ENCODE peak calls at places on chromosome 16, in six cellular contexts. N is GM23338, C is pancreas, Z is lower lobe of right lung, R is cardiac muscle cell, W is left lung. K is an unnamed sample.
A peak's percentile ranks its signal among the peaks of the same experiment; 100 is the strongest.

GRCh38 chr16:49516382-49517036 is 142.9 kb downstream of the C16orf78 start:
- DNase-seq in W (no peak), C (no peak), Z (no peak), R (no peak), N (no peak), K (no peak)

GRCh38 chr16:80274576-80275191 is 266.1 kb upstream of the DYNLRB2 start:
- DNase-seq in W (no peak), N (no peak), Z (no peak), C (no peak), R (no peak), K (no peak)

GRCh38 chr16:27181020-27181419 is 22.3 kb upstream of the KDM8 start:
- DNase-seq in C (no peak), W (no peak), R (no peak), N (peak; percentile 45), Z (no peak), K (no peak)

GRCh38 chr16:23742761-23743160 is 12.1 kb upstream of the CHP2 start:
- DNase-seq in C (no peak), W (no peak), R (no peak), N (peak; percentile 72), Z (no peak), K (no peak)

GRCh38 chr16:20303012-20303411 is 24.3 kb downstream of the GP2 start:
- DNase-seq in Z (no peak), R (no peak), N (no peak), C (no peak), W (no peak), K (no peak)

GRCh38 chr16:89409161-89409711 is 81.1 kb downstream of the ANKRD11 start:
- DNase-seq in C (no peak), W (no peak), R (no peak), N (no peak), Z (no peak), K (no peak)

GRCh38 chr16:80618862-80619648 is 78.3 kb downstream of the DYNLRB2 start:
- DNase-seq in Z (no peak), W (no peak), R (no peak), C (no peak), N (no peak), K (no peak)

GRCh38 chr16:88938119-88938932 is 38.7 kb downstream of the CBFA2T3 start:
- DNase-seq in R (no peak), W (no peak), N (no peak), C (peak; percentile 34), Z (no peak), K (no peak)

GRCh38 chr16:52543654-52544053 is 3.3 kb downstream of the TOX3 start:
- DNase-seq in R (no peak), Z (no peak), W (no peak), N (no peak), C (no peak), K (no peak)

GRCh38 chr16:81697321-81697885 is 81.7 kb upstream of the PLCG2 start:
- DNase-seq in N (peak; percentile 81), C (peak; percentile 61), Z (no peak), R (peak; percentile 65), W (peak; percentile 85), K (no peak)

GRCh38 chr16:72549878-72550277 is 377.9 kb upstream of the PMFBP1 start:
- DNase-seq in R (no peak), W (no peak), N (no peak), Z (no peak), C (no peak), K (no peak)

GRCh38 chr16:86942469-86943175 is 364.3 kb downstream of the FOXL1 start:
- DNase-seq in Z (no peak), W (no peak), C (no peak), N (no peak), R (no peak), K (no peak)

GRCh38 chr16:88999457-89000206 is 22.6 kb upstream of the CBFA2T3 start:
- DNase-seq in Z (no peak), C (no peak), R (no peak), W (no peak), N (peak; percentile 84), K (no peak)

GRCh38 chr16:71205482-71206131 is 24.9 kb downstream of the HYDIN start:
- DNase-seq in W (no peak), Z (no peak), R (no peak), C (peak; percentile 56), N (no peak), K (no peak)

GRCh38 chr16:73019456-73020362 is 28.2 kb downstream of the ZFHX3 start:
- DNase-seq in W (no peak), Z (no peak), C (no peak), N (no peak), R (peak; percentile 44), K (no peak)

GRCh38 chr16:50547340-50547865 is 793 bp upstream of the NKD1 start:
- DNase-seq in C (peak; percentile 68), Z (peak; percentile 57), R (peak; percentile 46), W (peak; percentile 66), N (peak; percentile 61), K (no peak)

GRCh38 chr16:85735225-85735722 is 15.6 kb downstream of the C16orf74 start:
- DNase-seq in W (no peak), C (no peak), N (no peak), R (no peak), Z (no peak), K (no peak)

GRCh38 chr16:86576591-86577313 is 1.6 kb upstream of the FOXL1 start:
- DNase-seq in C (no peak), Z (no peak), R (no peak), N (peak; percentile 57), W (no peak), K (no peak)

GRCh38 chr16:81443688-81444447 is 740 bp upstream of the CMIP start:
- DNase-seq in N (peak; percentile 54), R (no peak), W (peak; percentile 89), Z (peak; percentile 67), C (peak; percentile 75), K (no peak)

GRCh38 chr16:78108451-78108850 is 9.0 kb downstream of the WWOX start:
- DNase-seq in R (no peak), W (no peak), N (no peak), C (no peak), Z (no peak), K (no peak)

GRCh38 chr16:30619207-30619606 is 9.0 kb upstream of the ZNF689 start:
- DNase-seq in W (no peak), R (no peak), N (no peak), C (no peak), Z (no peak), K (no peak)

GRCh38 chr16:72621651-72622050 is 426.3 kb downstream of the ZFHX3 start:
- DNase-seq in W (no peak), Z (no peak), N (no peak), R (no peak), C (no peak), K (no peak)

GRCh38 chr16:85185281-85185680 is 73.0 kb upstream of the CIBAR2 start:
- DNase-seq in C (no peak), Z (peak; percentile 15), W (no peak), R (no peak), N (no peak), K (no peak)

GRCh38 chr16:21072976-21073375 is 77.7 kb downstream of the DNAH3 start:
- DNase-seq in N (no peak), W (no peak), C (no peak), Z (no peak), R (peak; percentile 64), K (no peak)

GRCh38 chr16:23827245-23827543 is 8.6 kb upstream of the PRKCB start:
- DNase-seq in Z (no peak), W (no peak), C (no peak), R (no peak), N (no peak), K (no peak)

GRCh38 chr16:55418586-55418985 is 60.4 kb upstream of the MMP2 start:
- DNase-seq in R (peak; percentile 66), Z (no peak), N (peak; percentile 35), C (no peak), W (no peak), K (no peak)

GRCh38 chr16:66446737-66447136 is 19.6 kb downstream of the BEAN1 start:
- DNase-seq in N (no peak), Z (no peak), C (no peak), W (no peak), R (no peak), K (no peak)

GRCh38 chr16:77555101-77555500 is 120.3 kb upstream of the ADAMTS18 start:
- DNase-seq in C (no peak), N (no peak), Z (no peak), W (no peak), R (no peak), K (no peak)

GRCh38 chr16:17367034-17367433 is 103.7 kb downstream of the XYLT1 start:
- DNase-seq in W (no peak), R (no peak), C (no peak), Z (no peak), N (no peak), K (no peak)

GRCh38 chr16:12862327-12862726 is 39.1 kb upstream of the SHISA9 start:
- DNase-seq in Z (no peak), W (no peak), C (no peak), R (no peak), N (no peak), K (no peak)
- H3K27ac ChIP-seq in Z (no peak overlapping the region), W (no peak overlapping the region), C (no peak overlapping the region), R (no peak overlapping the region), N (no peak overlapping the region), K (no peak overlapping the region)

GRCh38 chr16:14308357-14308723 is 237.2 kb downstream of the MRTFB start:
- DNase-seq in Z (no peak), N (no peak), W (no peak), C (peak; percentile 31), R (no peak), K (no peak)

GRCh38 chr16:14306485-14307058 is 235.5 kb downstream of the MRTFB start:
- DNase-seq in N (no peak), C (no peak), R (no peak), Z (no peak), W (no peak), K (no peak)

GRCh38 chr16:14307623-14308356 is 236.7 kb downstream of the MRTFB start:
- DNase-seq in Z (no peak), N (peak; percentile 21), W (no peak), R (no peak), C (peak; percentile 72), K (no peak)

GRCh38 chr16:14304891-14305459 is 233.9 kb downstream of the MRTFB start:
- DNase-seq in C (peak; percentile 6), Z (no peak), R (no peak), W (no peak), N (no peak), K (no peak)

DNA sequence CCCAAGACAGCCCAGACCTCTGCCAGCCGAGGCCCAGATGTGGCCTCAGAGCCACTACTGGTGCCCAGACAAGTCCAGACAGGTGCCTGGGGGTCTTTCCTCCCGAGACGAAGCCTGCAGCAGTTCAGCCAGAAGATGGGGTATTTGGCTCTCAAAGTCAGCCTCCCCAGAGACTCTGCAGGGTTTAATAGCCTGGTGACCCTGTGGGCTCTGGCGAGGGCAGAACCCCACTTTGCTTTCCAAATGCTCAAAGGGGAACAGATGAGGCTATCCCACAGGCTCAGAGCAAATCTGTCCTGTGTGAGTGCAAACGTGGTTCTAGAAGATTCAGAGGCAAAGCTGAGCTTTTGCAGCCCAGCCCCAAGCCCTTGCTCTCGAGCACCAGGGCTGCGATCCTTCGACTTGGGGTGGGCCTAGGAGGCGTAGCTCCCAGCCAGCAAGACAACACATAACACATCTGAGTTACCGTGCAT is 236.0 kb downstream of the MRTFB start:
- DNase-seq in W (no peak), N (peak; percentile 33), Z (no peak), R (no peak), C (no peak), K (no peak)
- TF ChIP-seq CTCF in W (no peak), N (no peak), Z (no peak), R (no peak), C (no peak), K (no peak)

GRCh38 chr16:59148756-59149155 is 414.6 kb upstream of the GOT2 start:
- DNase-seq in W (no peak), N (no peak), R (no peak), C (no peak), Z (no peak), K (no peak)
- H3K27ac ChIP-seq in W (no peak overlapping the region), N (no peak overlapping the region), R (no peak overlapping the region), C (no peak overlapping the region), Z (no peak overlapping the region), K (no peak overlapping the region)

GRCh38 chr16:2233872-2234812 is 2.1 kb upstream of the DNASE1L2 start:
- DNase-seq in R (no peak), Z (no peak), N (no peak), W (peak; percentile 77), C (no peak), K (no peak)
- TF ChIP-seq CTCF in R (no peak), Z (no peak), N (no peak), W (no peak), C (no peak), K (no peak)

K was measured in esophagus squamous epithelium.